ENCODE peak calls at places on chromosomes 11 and 22, in six cellular contexts. One of them, this sample, is unnamed. For H3K9me3, the result is how much of the 10 kb centered on the place peaks cover.

GRCh38 chr11:69674267-69674885 is 777 bp downstream of the LTO1 start:
- DNase-seq in CD4-positive, alpha-beta memory T cell: no peak
- DNase-seq in heart left ventricle: no peak
- DNase-seq in stomach: peak
- DNase-seq in CD8-positive, alpha-beta T cell: no peak
- DNase-seq in SJSA1: peak
- DNase-seq in this sample: peak

GRCh38 chr11:63841554-63841953 is 2.6 kb downstream of the MARK2 start:
- DNase-seq in CD4-positive, alpha-beta memory T cell: no peak
- DNase-seq in heart left ventricle: no peak
- DNase-seq in stomach: no peak
- DNase-seq in CD8-positive, alpha-beta T cell: no peak
- DNase-seq in SJSA1: peak
- DNase-seq in this sample: no peak

GRCh38 chr11:68314203-68314885 is 2.0 kb downstream of the LRP5 start:
- DNase-seq in CD4-positive, alpha-beta memory T cell: no peak
- DNase-seq in heart left ventricle: no peak
- DNase-seq in stomach: no peak
- DNase-seq in CD8-positive, alpha-beta T cell: no peak
- DNase-seq in SJSA1: no peak
- DNase-seq in this sample: no peak

GRCh38 chr11:69261116-69261515 is 32.8 kb upstream of the MYEOV start:
- DNase-seq in CD4-positive, alpha-beta memory T cell: no peak
- DNase-seq in heart left ventricle: no peak
- DNase-seq in stomach: no peak
- DNase-seq in CD8-positive, alpha-beta T cell: no peak
- DNase-seq in SJSA1: no peak
- DNase-seq in this sample: no peak

GRCh38 chr22:27836181-27836580 is 34.6 kb upstream of the MN1 start:
- DNase-seq in CD4-positive, alpha-beta memory T cell: no peak
- DNase-seq in heart left ventricle: no peak
- DNase-seq in stomach: no peak
- DNase-seq in CD8-positive, alpha-beta T cell: no peak
- DNase-seq in SJSA1: no peak
- DNase-seq in this sample: no peak

GRCh38 chr22:40789131-40789530 is 30.0 kb downstream of the SLC25A17 start:
- DNase-seq in CD4-positive, alpha-beta memory T cell: no peak
- DNase-seq in heart left ventricle: no peak
- DNase-seq in stomach: no peak
- DNase-seq in CD8-positive, alpha-beta T cell: no peak
- DNase-seq in SJSA1: no peak
- DNase-seq in this sample: no peak

GRCh38 chr11:57290288-57290687 is 34.5 kb downstream of the TNKS1BP1 start:
- DNase-seq in CD4-positive, alpha-beta memory T cell: no peak
- DNase-seq in heart left ventricle: no peak
- DNase-seq in stomach: no peak
- DNase-seq in CD8-positive, alpha-beta T cell: no peak
- DNase-seq in SJSA1: no peak
- DNase-seq in this sample: no peak

GRCh38 chr11:64385953-64386704 is 27.2 kb downstream of the RPS6KA4 start:
- DNase-seq in CD4-positive, alpha-beta memory T cell: peak
- DNase-seq in heart left ventricle: no peak
- DNase-seq in stomach: no peak
- DNase-seq in CD8-positive, alpha-beta T cell: no peak
- DNase-seq in SJSA1: peak
- DNase-seq in this sample: no peak

GRCh38 chr22:36965716-36966115 is 52.3 kb downstream of the CSF2RB start:
- DNase-seq in CD4-positive, alpha-beta memory T cell: no peak
- DNase-seq in heart left ventricle: no peak
- DNase-seq in stomach: no peak
- DNase-seq in CD8-positive, alpha-beta T cell: no peak
- DNase-seq in SJSA1: no peak
- DNase-seq in this sample: no peak

GRCh38 chr11:105862736-105863367 is 159.2 kb downstream of the MSANTD4 start:
- DNase-seq in CD4-positive, alpha-beta memory T cell: peak
- DNase-seq in heart left ventricle: no peak
- DNase-seq in stomach: no peak
- DNase-seq in CD8-positive, alpha-beta T cell: no peak
- DNase-seq in SJSA1: no peak
- DNase-seq in this sample: peak

GRCh38 chr11:1351278-1351937 is 38.3 kb upstream of the BRSK2 start:
- DNase-seq in CD4-positive, alpha-beta memory T cell: no peak
- DNase-seq in heart left ventricle: no peak
- DNase-seq in stomach: no peak
- DNase-seq in CD8-positive, alpha-beta T cell: no peak
- DNase-seq in SJSA1: no peak
- DNase-seq in this sample: no peak

GRCh38 chr11:19110290-19110689 is 6.7 kb upstream of the ZDHHC13 start:
- DNase-seq in CD4-positive, alpha-beta memory T cell: no peak
- DNase-seq in heart left ventricle: no peak
- DNase-seq in stomach: peak
- DNase-seq in CD8-positive, alpha-beta T cell: no peak
- DNase-seq in SJSA1: no peak
- DNase-seq in this sample: no peak

GRCh38 chr11:28666632-28667031 is 558.4 kb downstream of the METTL15 start:
- DNase-seq in CD4-positive, alpha-beta memory T cell: no peak
- DNase-seq in heart left ventricle: no peak
- DNase-seq in stomach: no peak
- DNase-seq in CD8-positive, alpha-beta T cell: no peak
- DNase-seq in SJSA1: no peak
- DNase-seq in this sample: no peak

GRCh38 chr22:49359061-49359460 is 468.6 kb downstream of the BRD1 start:
- DNase-seq in CD4-positive, alpha-beta memory T cell: no peak
- DNase-seq in heart left ventricle: no peak
- DNase-seq in stomach: peak
- DNase-seq in CD8-positive, alpha-beta T cell: no peak
- DNase-seq in SJSA1: no peak
- DNase-seq in this sample: no peak
- H3K9me3 ChIP-seq in CD4-positive, alpha-beta memory T cell: under half
- H3K9me3 ChIP-seq in heart left ventricle: under half
- H3K9me3 ChIP-seq in stomach: under half
- H3K9me3 ChIP-seq in CD8-positive, alpha-beta T cell: under half
- H3K9me3 ChIP-seq in SJSA1: under half
- H3K9me3 ChIP-seq in this sample: half or more

DNA sequence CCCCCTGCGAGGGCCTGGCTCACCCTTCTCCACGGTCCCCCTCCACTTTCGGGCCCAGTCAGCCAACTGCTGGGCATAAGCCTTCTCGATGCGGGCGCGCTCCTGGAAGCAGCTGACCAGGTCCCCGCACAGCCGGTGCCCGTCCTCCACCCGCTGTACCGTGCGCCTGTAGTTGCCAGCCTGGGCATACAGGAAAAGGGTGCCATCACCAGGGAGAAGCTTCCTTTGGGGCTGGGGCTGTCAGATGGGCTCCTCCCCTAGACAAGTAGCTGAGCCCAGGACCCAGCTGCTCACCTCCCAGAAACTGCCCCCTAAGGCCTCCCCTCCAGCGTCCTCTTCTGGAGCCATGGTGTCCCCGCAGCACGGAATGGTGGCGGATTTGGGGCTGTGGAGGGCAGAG is 3.9 kb downstream of the PACSIN3 start:
- DNase-seq in CD4-positive, alpha-beta memory T cell: no peak
- DNase-seq in heart left ventricle: no peak
- DNase-seq in stomach: no peak
- DNase-seq in CD8-positive, alpha-beta T cell: no peak
- DNase-seq in SJSA1: no peak
- DNase-seq in this sample: no peak
- H3K4me3 ChIP-seq in CD4-positive, alpha-beta memory T cell: no peak
- H3K4me3 ChIP-seq in heart left ventricle: peak
- H3K4me3 ChIP-seq in stomach: no peak
- H3K4me3 ChIP-seq in CD8-positive, alpha-beta T cell: no peak
- H3K4me3 ChIP-seq in SJSA1: no peak
- H3K4me3 ChIP-seq in this sample: no peak

GRCh38 chr22:49164773-49165320 is 662.8 kb downstream of the BRD1 start:
- DNase-seq in CD4-positive, alpha-beta memory T cell: no peak
- DNase-seq in heart left ventricle: peak
- DNase-seq in stomach: no peak
- DNase-seq in CD8-positive, alpha-beta T cell: no peak
- DNase-seq in SJSA1: no peak
- DNase-seq in this sample: no peak
- H3K9me3 ChIP-seq in CD4-positive, alpha-beta memory T cell: under half
- H3K9me3 ChIP-seq in heart left ventricle: under half
- H3K9me3 ChIP-seq in stomach: under half
- H3K9me3 ChIP-seq in CD8-positive, alpha-beta T cell: under half
- H3K9me3 ChIP-seq in SJSA1: under half
- H3K9me3 ChIP-seq in this sample: half or more

GRCh38 chr11:65872555-65873279 is at the start of gene EFEMP2:
- DNase-seq in CD4-positive, alpha-beta memory T cell: no peak
- DNase-seq in heart left ventricle: peak
- DNase-seq in stomach: no peak
- DNase-seq in CD8-positive, alpha-beta T cell: no peak
- DNase-seq in SJSA1: peak
- DNase-seq in this sample: no peak
- H3K4me3 ChIP-seq in CD4-positive, alpha-beta memory T cell: peak
- H3K4me3 ChIP-seq in heart left ventricle: peak
- H3K4me3 ChIP-seq in stomach: peak
- H3K4me3 ChIP-seq in CD8-positive, alpha-beta T cell: peak
- H3K4me3 ChIP-seq in SJSA1: peak
- H3K4me3 ChIP-seq in this sample: peak

GRCh38 chr11:117256573-117256972 is 24.1 kb downstream of the RNF214 start:
- DNase-seq in CD4-positive, alpha-beta memory T cell: no peak
- DNase-seq in heart left ventricle: no peak
- DNase-seq in stomach: no peak
- DNase-seq in CD8-positive, alpha-beta T cell: no peak
- DNase-seq in SJSA1: no peak
- DNase-seq in this sample: no peak

GRCh38 chr11:117259417-117259816 is 26.9 kb downstream of the RNF214 start:
- DNase-seq in CD4-positive, alpha-beta memory T cell: no peak
- DNase-seq in heart left ventricle: no peak
- DNase-seq in stomach: no peak
- DNase-seq in CD8-positive, alpha-beta T cell: no peak
- DNase-seq in SJSA1: no peak
- DNase-seq in this sample: no peak

GRCh38 chr11:117255966-117256365 is 23.5 kb downstream of the RNF214 start:
- DNase-seq in CD4-positive, alpha-beta memory T cell: no peak
- DNase-seq in heart left ventricle: no peak
- DNase-seq in stomach: no peak
- DNase-seq in CD8-positive, alpha-beta T cell: no peak
- DNase-seq in SJSA1: no peak
- DNase-seq in this sample: no peak
- H3K9me3 ChIP-seq in CD4-positive, alpha-beta memory T cell: under half
- H3K9me3 ChIP-seq in heart left ventricle: under half
- H3K9me3 ChIP-seq in stomach: under half
- H3K9me3 ChIP-seq in CD8-positive, alpha-beta T cell: under half
- H3K9me3 ChIP-seq in SJSA1: under half
- H3K9me3 ChIP-seq in this sample: under half

GRCh38 chr22:17946691-17947367 is 77.5 kb downstream of the MICAL3 start:
- DNase-seq in CD4-positive, alpha-beta memory T cell: no peak
- DNase-seq in heart left ventricle: no peak
- DNase-seq in stomach: peak
- DNase-seq in CD8-positive, alpha-beta T cell: no peak
- DNase-seq in SJSA1: no peak
- DNase-seq in this sample: no peak
- H3K4me3 ChIP-seq in CD4-positive, alpha-beta memory T cell: no peak
- H3K4me3 ChIP-seq in heart left ventricle: no peak
- H3K4me3 ChIP-seq in stomach: no peak
- H3K4me3 ChIP-seq in CD8-positive, alpha-beta T cell: no peak
- H3K4me3 ChIP-seq in SJSA1: no peak
- H3K4me3 ChIP-seq in this sample: no peak

DNA sequence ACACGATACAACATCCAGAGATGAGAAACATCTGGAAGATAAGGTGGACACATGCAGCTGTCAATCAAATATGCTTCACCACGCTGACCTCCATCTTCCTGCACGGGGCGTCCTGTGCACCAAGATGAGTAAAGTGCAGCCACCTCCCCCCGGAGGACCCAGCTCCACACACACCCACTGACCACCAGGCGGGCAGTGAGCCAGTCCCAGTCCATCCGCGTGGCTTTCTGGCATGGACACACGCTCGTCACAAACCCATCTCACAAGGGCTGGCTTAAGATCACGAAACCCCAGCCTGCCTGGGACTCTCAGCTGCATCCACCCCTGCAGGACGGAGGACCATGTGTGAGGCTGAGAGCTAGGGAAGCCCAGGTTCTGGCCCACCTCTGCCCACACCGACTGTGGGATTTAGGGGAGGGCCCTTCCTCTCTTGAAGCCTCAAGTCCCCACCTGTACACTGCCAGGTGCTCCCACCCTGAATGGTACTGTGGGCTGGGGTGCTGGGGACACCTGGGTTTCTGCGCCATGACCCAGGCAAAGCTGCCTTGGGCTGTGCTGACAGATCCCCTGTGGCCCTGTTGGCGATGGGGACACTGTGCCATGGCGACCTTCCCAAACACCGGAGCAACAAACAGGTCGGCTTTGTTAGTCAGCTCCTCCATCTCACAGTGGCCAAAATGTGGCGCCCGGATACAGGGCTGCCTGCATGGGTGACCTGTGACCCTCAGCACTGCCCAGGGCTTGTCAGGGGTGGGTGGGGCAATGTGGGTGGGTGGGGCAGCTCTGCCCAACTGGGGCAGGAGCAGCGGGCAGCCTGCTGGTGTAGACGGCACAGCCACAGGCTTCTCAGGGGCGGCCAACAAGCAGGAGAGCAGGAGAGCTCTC is 629.0 kb downstream of the TBC1D22A start:
- DNase-seq in CD4-positive, alpha-beta memory T cell: no peak
- DNase-seq in heart left ventricle: peak
- DNase-seq in stomach: no peak
- DNase-seq in CD8-positive, alpha-beta T cell: no peak
- DNase-seq in SJSA1: no peak
- DNase-seq in this sample: no peak
- H3K9me3 ChIP-seq in CD4-positive, alpha-beta memory T cell: under half
- H3K9me3 ChIP-seq in heart left ventricle: under half
- H3K9me3 ChIP-seq in stomach: under half
- H3K9me3 ChIP-seq in CD8-positive, alpha-beta T cell: under half
- H3K9me3 ChIP-seq in SJSA1: under half
- H3K9me3 ChIP-seq in this sample: under half

This sample was measured in AG04450.